ENCODE peak calls at places on chromosomes 1 and 21, in six cellular contexts. One of them, this sample, is unnamed.

GRCh38 chr1:47508900-47509488 is 71.2 kb downstream of the FOXD2 start:
- DNase-seq in PC-3: no peak
- DNase-seq in sigmoid colon: no peak
- DNase-seq in esophagus squamous epithelium: no peak
- DNase-seq in right lobe of liver: no peak
- DNase-seq in heart left ventricle: no peak
- DNase-seq in this sample: no peak

GRCh38 chr1:232127190-232127589 is 500.6 kb downstream of the DISC1 start:
- DNase-seq in PC-3: peak; percentile 94
- DNase-seq in sigmoid colon: no peak
- DNase-seq in esophagus squamous epithelium: no peak
- DNase-seq in right lobe of liver: no peak
- DNase-seq in heart left ventricle: no peak
- DNase-seq in this sample: no peak

GRCh38 chr1:184889183-184889582 is 85.1 kb downstream of the NIBAN1 start:
- DNase-seq in PC-3: no peak
- DNase-seq in sigmoid colon: no peak
- DNase-seq in esophagus squamous epithelium: no peak
- DNase-seq in right lobe of liver: no peak
- DNase-seq in heart left ventricle: no peak
- DNase-seq in this sample: no peak

GRCh38 chr1:32801096-32801713 is 16.0 kb downstream of the YARS1 start:
- DNase-seq in PC-3: peak; percentile 95
- DNase-seq in sigmoid colon: no peak
- DNase-seq in esophagus squamous epithelium: no peak
- DNase-seq in right lobe of liver: no peak
- DNase-seq in heart left ventricle: no peak
- DNase-seq in this sample: no peak

GRCh38 chr1:17094664-17095063 is 24.6 kb downstream of the PADI2 start:
- DNase-seq in PC-3: no peak
- DNase-seq in sigmoid colon: no peak
- DNase-seq in esophagus squamous epithelium: no peak
- DNase-seq in right lobe of liver: no peak
- DNase-seq in heart left ventricle: no peak
- DNase-seq in this sample: no peak

GRCh38 chr1:66400660-66401059 is 133.3 kb upstream of the SGIP1 start:
- DNase-seq in PC-3: no peak
- DNase-seq in sigmoid colon: no peak
- DNase-seq in esophagus squamous epithelium: no peak
- DNase-seq in right lobe of liver: no peak
- DNase-seq in heart left ventricle: no peak
- DNase-seq in this sample: no peak

GRCh38 chr1:167219194-167219593 is 1.5 kb upstream of the POU2F1 start:
- DNase-seq in PC-3: no peak
- DNase-seq in sigmoid colon: no peak
- DNase-seq in esophagus squamous epithelium: no peak
- DNase-seq in right lobe of liver: no peak
- DNase-seq in heart left ventricle: no peak
- DNase-seq in this sample: no peak

GRCh38 chr1:234715252-234715945 is 105.4 kb upstream of the IRF2BP2 start:
- DNase-seq in PC-3: no peak
- DNase-seq in sigmoid colon: peak; percentile 54
- DNase-seq in esophagus squamous epithelium: no peak
- DNase-seq in right lobe of liver: no peak
- DNase-seq in heart left ventricle: no peak
- DNase-seq in this sample: no peak

GRCh38 chr1:150021191-150021688 is 10.7 kb upstream of the OTUD7B start:
- DNase-seq in PC-3: peak; percentile 61
- DNase-seq in sigmoid colon: no peak
- DNase-seq in esophagus squamous epithelium: no peak
- DNase-seq in right lobe of liver: peak; percentile 42
- DNase-seq in heart left ventricle: no peak
- DNase-seq in this sample: no peak

GRCh38 chr1:153437236-153437635 is 20.9 kb downstream of the S100A7A start:
- DNase-seq in PC-3: no peak
- DNase-seq in sigmoid colon: no peak
- DNase-seq in esophagus squamous epithelium: no peak
- DNase-seq in right lobe of liver: no peak
- DNase-seq in heart left ventricle: no peak
- DNase-seq in this sample: no peak

GRCh38 chr1:110152133-110152785 is 2.0 kb downstream of the SLC6A17 start:
- DNase-seq in PC-3: peak; percentile 59
- DNase-seq in sigmoid colon: no peak
- DNase-seq in esophagus squamous epithelium: no peak
- DNase-seq in right lobe of liver: no peak
- DNase-seq in heart left ventricle: no peak
- DNase-seq in this sample: no peak

GRCh38 chr1:211579434-211580302 is 707 bp upstream of the SLC30A1 start:
- DNase-seq in PC-3: peak; percentile 67
- DNase-seq in sigmoid colon: peak; percentile 91
- DNase-seq in esophagus squamous epithelium: peak; percentile 64
- DNase-seq in right lobe of liver: no peak
- DNase-seq in heart left ventricle: no peak
- DNase-seq in this sample: peak; percentile 87

GRCh38 chr1:222586842-222587241 is 2.9 kb downstream of the TAF1A start:
- DNase-seq in PC-3: peak; percentile 20
- DNase-seq in sigmoid colon: no peak
- DNase-seq in esophagus squamous epithelium: no peak
- DNase-seq in right lobe of liver: no peak
- DNase-seq in heart left ventricle: no peak
- DNase-seq in this sample: no peak

GRCh38 chr1:10765734-10766478 is 30.5 kb downstream of the CASZ1 start:
- DNase-seq in PC-3: peak; percentile 67
- DNase-seq in sigmoid colon: no peak
- DNase-seq in esophagus squamous epithelium: no peak
- DNase-seq in right lobe of liver: peak; percentile 40
- DNase-seq in heart left ventricle: no peak
- DNase-seq in this sample: peak; percentile 79

GRCh38 chr1:17948594-17948993 is 159.0 kb upstream of the IGSF21 start:
- DNase-seq in PC-3: no peak
- DNase-seq in sigmoid colon: no peak
- DNase-seq in esophagus squamous epithelium: no peak
- DNase-seq in right lobe of liver: no peak
- DNase-seq in heart left ventricle: no peak
- DNase-seq in this sample: no peak

GRCh38 chr21:41371698-41372030 is 9.8 kb downstream of the MX2 start:
- DNase-seq in PC-3: no peak
- DNase-seq in sigmoid colon: no peak
- DNase-seq in esophagus squamous epithelium: no peak
- DNase-seq in right lobe of liver: no peak
- DNase-seq in heart left ventricle: peak; percentile 28
- DNase-seq in this sample: no peak

GRCh38 chr1:16630661-16631247 is 17.4 kb upstream of the NBPF1 start:
- DNase-seq in PC-3: no peak
- DNase-seq in sigmoid colon: peak; percentile 73
- DNase-seq in esophagus squamous epithelium: no peak
- DNase-seq in right lobe of liver: peak; percentile 33
- DNase-seq in heart left ventricle: peak; percentile 79
- DNase-seq in this sample: no peak

GRCh38 chr1:162215902-162216301 is 146.4 kb downstream of the NOS1AP start:
- DNase-seq in PC-3: no peak
- DNase-seq in sigmoid colon: no peak
- DNase-seq in esophagus squamous epithelium: no peak
- DNase-seq in right lobe of liver: no peak
- DNase-seq in heart left ventricle: no peak
- DNase-seq in this sample: no peak

GRCh38 chr21:17554619-17555472 is 42.0 kb downstream of the CXADR start:
- DNase-seq in PC-3: peak; percentile 20
- DNase-seq in sigmoid colon: no peak
- DNase-seq in esophagus squamous epithelium: no peak
- DNase-seq in right lobe of liver: no peak
- DNase-seq in heart left ventricle: no peak
- DNase-seq in this sample: no peak

GRCh38 chr1:25804964-25805862 is 5.2 kb downstream of the SELENON start:
- DNase-seq in PC-3: no peak
- DNase-seq in sigmoid colon: no peak
- DNase-seq in esophagus squamous epithelium: no peak
- DNase-seq in right lobe of liver: no peak
- DNase-seq in heart left ventricle: peak; percentile 42
- DNase-seq in this sample: no peak

GRCh38 chr1:19469004-19469403 is 16.3 kb downstream of the CAPZB start:
- DNase-seq in PC-3: no peak
- DNase-seq in sigmoid colon: no peak
- DNase-seq in esophagus squamous epithelium: no peak
- DNase-seq in right lobe of liver: no peak
- DNase-seq in heart left ventricle: no peak
- DNase-seq in this sample: no peak

GRCh38 chr1:204791453-204792366 is 79.0 kb upstream of the NFASC start:
- DNase-seq in PC-3: peak; percentile 83
- DNase-seq in sigmoid colon: peak; percentile 77
- DNase-seq in esophagus squamous epithelium: peak; percentile 14
- DNase-seq in right lobe of liver: peak; percentile 75
- DNase-seq in heart left ventricle: peak; percentile 79
- DNase-seq in this sample: peak; percentile 72

GRCh38 chr1:8702121-8702520 is 115.3 kb downstream of the RERE start:
- DNase-seq in PC-3: peak; percentile 90
- DNase-seq in sigmoid colon: no peak
- DNase-seq in esophagus squamous epithelium: no peak
- DNase-seq in right lobe of liver: peak; percentile 30
- DNase-seq in heart left ventricle: no peak
- DNase-seq in this sample: peak; percentile 78

GRCh38 chr1:192530254-192530653 is 45.3 kb upstream of the RGS1 start:
- DNase-seq in PC-3: peak; percentile 8
- DNase-seq in sigmoid colon: no peak
- DNase-seq in esophagus squamous epithelium: no peak
- DNase-seq in right lobe of liver: no peak
- DNase-seq in heart left ventricle: no peak
- DNase-seq in this sample: no peak

DNA sequence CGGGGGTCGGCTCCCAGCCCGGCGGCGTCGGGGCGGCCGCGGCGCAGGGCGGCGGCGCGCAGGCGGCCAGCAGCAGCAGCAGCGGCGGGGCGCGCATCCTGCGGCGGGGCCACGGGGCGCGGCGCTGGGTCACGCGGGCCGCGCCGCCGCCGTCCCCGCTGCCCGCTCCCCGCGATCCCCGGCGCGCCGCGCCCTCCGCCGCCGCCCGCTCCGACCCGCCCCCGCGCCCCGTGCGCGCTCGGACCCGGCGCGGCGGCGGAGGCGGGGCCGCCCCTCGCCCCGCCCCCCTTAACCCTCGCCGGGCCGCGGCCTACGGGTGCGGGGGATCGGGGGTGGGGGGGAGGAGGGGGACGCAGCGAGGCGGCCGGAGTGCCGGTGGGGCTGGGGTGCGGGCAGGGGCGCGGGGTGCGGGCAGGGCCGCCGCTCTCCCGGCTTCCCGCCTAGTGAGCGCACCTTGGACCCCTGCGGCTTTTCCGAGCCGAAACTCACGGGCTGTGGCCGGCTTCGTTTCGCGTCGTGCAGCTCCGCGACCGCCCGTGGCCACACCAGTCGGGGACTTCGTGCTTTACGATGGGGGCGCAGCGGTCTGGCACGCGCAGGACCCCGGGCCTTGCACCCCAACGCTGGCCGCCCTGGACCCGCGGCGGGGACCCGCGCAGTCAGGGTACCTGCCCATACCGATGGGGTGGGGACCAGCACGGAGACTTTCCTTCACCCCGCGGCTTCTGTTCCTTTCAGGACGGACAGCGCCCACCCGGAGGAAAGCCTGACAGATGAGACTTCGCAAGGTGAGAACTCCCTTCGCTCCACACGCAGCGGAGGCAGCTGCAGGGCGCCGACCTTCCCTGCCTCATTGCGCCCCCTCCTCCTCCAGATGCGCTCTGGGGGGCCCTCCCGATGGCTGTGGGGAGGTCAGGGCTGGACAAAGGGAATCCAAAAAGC is at the start of gene FNDC10:
- DNase-seq in PC-3: no peak
- DNase-seq in sigmoid colon: no peak
- DNase-seq in esophagus squamous epithelium: no peak
- DNase-seq in right lobe of liver: no peak
- DNase-seq in heart left ventricle: peak; percentile 48
- DNase-seq in this sample: no peak
- H3K27me3 ChIP-seq in PC-3: peaks cover 4% of the 10 kb centered on the region
- H3K27me3 ChIP-seq in sigmoid colon: peaks cover 31% of the 10 kb centered on the region
- H3K27me3 ChIP-seq in esophagus squamous epithelium: peaks cover 4% of the 10 kb centered on the region
- H3K27me3 ChIP-seq in right lobe of liver: peaks cover 7% of the 10 kb centered on the region
- H3K27me3 ChIP-seq in heart left ventricle: peaks cover 61% of the 10 kb centered on the region
- H3K27me3 ChIP-seq in this sample: no peaks in the 10 kb centered on the region

GRCh38 chr1:203267347-203267846 is 37.9 kb upstream of the BTG2 start:
- DNase-seq in PC-3: peak; percentile 98
- DNase-seq in sigmoid colon: peak; percentile 93
- DNase-seq in esophagus squamous epithelium: no peak
- DNase-seq in right lobe of liver: peak; percentile 78
- DNase-seq in heart left ventricle: peak; percentile 89
- DNase-seq in this sample: peak; percentile 81

GRCh38 chr1:203265541-203265940 is 36.1 kb upstream of the CHIT1 start:
- DNase-seq in PC-3: peak; percentile 35
- DNase-seq in sigmoid colon: no peak
- DNase-seq in esophagus squamous epithelium: no peak
- DNase-seq in right lobe of liver: no peak
- DNase-seq in heart left ventricle: no peak
- DNase-seq in this sample: no peak

GRCh38 chr1:203268901-203269653 is 36.2 kb upstream of the BTG2 start:
- DNase-seq in PC-3: peak; percentile 86
- DNase-seq in sigmoid colon: no peak
- DNase-seq in esophagus squamous epithelium: no peak
- DNase-seq in right lobe of liver: no peak
- DNase-seq in heart left ventricle: no peak
- DNase-seq in this sample: peak; percentile 50

GRCh38 chr1:203269654-203270020 is 35.7 kb upstream of the BTG2 start:
- DNase-seq in PC-3: no peak
- DNase-seq in sigmoid colon: no peak
- DNase-seq in esophagus squamous epithelium: no peak
- DNase-seq in right lobe of liver: no peak
- DNase-seq in heart left ventricle: no peak
- DNase-seq in this sample: no peak

GRCh38 chr1:203267912-203268311 is 37.4 kb upstream of the BTG2 start:
- DNase-seq in PC-3: no peak
- DNase-seq in sigmoid colon: no peak
- DNase-seq in esophagus squamous epithelium: no peak
- DNase-seq in right lobe of liver: no peak
- DNase-seq in heart left ventricle: no peak
- DNase-seq in this sample: no peak
- H3K4me1 ChIP-seq in PC-3: peaks cover 9% of the 10 kb centered on the region
- H3K4me1 ChIP-seq in sigmoid colon: peaks cover 12% of the 10 kb centered on the region
- H3K4me1 ChIP-seq in esophagus squamous epithelium: peaks cover 4% of the 10 kb centered on the region
- H3K4me1 ChIP-seq in right lobe of liver: no peaks in the 10 kb centered on the region
- H3K4me1 ChIP-seq in heart left ventricle: peaks cover 32% of the 10 kb centered on the region
- H3K4me1 ChIP-seq in this sample: peaks cover 44% of the 10 kb centered on the region

DNA sequence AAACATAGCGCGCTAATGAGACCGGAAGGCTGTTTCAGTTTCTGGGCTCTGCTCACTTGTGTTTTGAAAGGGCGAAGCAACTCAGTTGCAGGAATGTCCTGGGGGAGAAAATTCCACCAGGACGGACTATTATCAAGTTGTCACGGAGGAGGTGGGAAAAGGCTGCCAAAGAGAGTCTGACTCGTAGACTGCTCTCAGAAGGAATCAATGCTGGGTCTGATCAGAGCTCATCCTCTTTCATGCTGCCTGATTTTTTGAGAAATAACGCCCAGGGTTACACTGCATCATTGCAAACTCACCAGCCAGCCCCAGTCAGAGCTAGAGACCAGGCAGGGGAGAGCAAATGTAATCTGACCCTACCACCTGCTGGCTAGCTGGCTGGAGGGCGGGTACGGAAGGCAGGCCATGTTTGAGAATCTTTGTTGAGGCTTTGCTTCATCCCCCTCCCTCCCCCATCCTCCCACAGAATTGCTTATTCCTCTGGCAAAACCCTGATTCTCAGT is 36.4 kb upstream of the BCL9 start:
- DNase-seq in PC-3: peak; percentile 49
- DNase-seq in sigmoid colon: no peak
- DNase-seq in esophagus squamous epithelium: no peak
- DNase-seq in right lobe of liver: no peak
- DNase-seq in heart left ventricle: no peak
- DNase-seq in this sample: peak; percentile 65
- H3K4me3 ChIP-seq in PC-3: no peak overlapping the region
- H3K4me3 ChIP-seq in sigmoid colon: no peak overlapping the region
- H3K4me3 ChIP-seq in esophagus squamous epithelium: no peak overlapping the region
- H3K4me3 ChIP-seq in right lobe of liver: no peak overlapping the region
- H3K4me3 ChIP-seq in heart left ventricle: peak overlapping the region; percentile 10
- H3K4me3 ChIP-seq in this sample: no peak overlapping the region

GRCh38 chr1:40906781-40907400 is 44.7 kb upstream of the CITED4 start:
- DNase-seq in PC-3: peak; percentile 53
- DNase-seq in sigmoid colon: no peak
- DNase-seq in esophagus squamous epithelium: no peak
- DNase-seq in right lobe of liver: no peak
- DNase-seq in heart left ventricle: no peak
- DNase-seq in this sample: no peak
- H3K27me3 ChIP-seq in PC-3: no peaks in the 10 kb centered on the region
- H3K27me3 ChIP-seq in sigmoid colon: no peaks in the 10 kb centered on the region
- H3K27me3 ChIP-seq in esophagus squamous epithelium: no peaks in the 10 kb centered on the region
- H3K27me3 ChIP-seq in right lobe of liver: no peaks in the 10 kb centered on the region
- H3K27me3 ChIP-seq in heart left ventricle: no peaks in the 10 kb centered on the region
- H3K27me3 ChIP-seq in this sample: no peaks in the 10 kb centered on the region

This sample was measured in thyroid gland.